ENCODE peak calls at places on chromosome 18, in eight cellular contexts. O, M, A, G, V, J, W and F are unnamed samples.

GRCh38 chr18:24230766-24231165 is 91.9 kb downstream of the CABYR start:
- DNase-seq in O (no peak), M (no peak), A (no peak), G (no peak), V (no peak), J (no peak), W (no peak), F (peak)

GRCh38 chr18:23136326-23137092 is 1.2 kb downstream of the CABLES1 start:
- DNase-seq in O (no peak), M (peak), A (peak), G (peak), V (no peak), J (no peak), W (peak), F (peak)

GRCh38 chr18:78295271-78295670 is 684.3 kb upstream of the SALL3 start:
- DNase-seq in O (no peak), M (no peak), A (no peak), G (no peak), V (no peak), J (no peak), W (no peak), F (no peak)

GRCh38 chr18:37176307-37176934 is 347.5 kb downstream of the KIAA1328 start:
- DNase-seq in O (no peak), M (no peak), A (no peak), G (no peak), V (no peak), J (no peak), W (no peak), F (no peak)

GRCh38 chr18:25425030-25425429 is 73.1 kb upstream of the ZNF521 start:
- DNase-seq in O (no peak), M (no peak), A (no peak), G (no peak), V (no peak), J (no peak), W (no peak), F (no peak)

GRCh38 chr18:78995740-78996395 is 16.2 kb downstream of the SALL3 start:
- DNase-seq in O (no peak), M (no peak), A (no peak), G (no peak), V (no peak), J (no peak), W (no peak), F (no peak)

GRCh38 chr18:74525741-74526140 is 8.6 kb upstream of the CNDP1 start:
- DNase-seq in O (no peak), M (no peak), A (no peak), G (no peak), V (no peak), J (no peak), W (no peak), F (no peak)

GRCh38 chr18:51193621-51194287 is 3.7 kb downstream of the MEX3C start:
- DNase-seq in O (no peak), M (no peak), A (no peak), G (no peak), V (no peak), J (no peak), W (no peak), F (no peak)

GRCh38 chr18:44654555-44654954 is 26.1 kb upstream of the SETBP1 start:
- DNase-seq in O (no peak), M (no peak), A (no peak), G (no peak), V (no peak), J (no peak), W (no peak), F (no peak)

GRCh38 chr18:12651651-12652050 is 6.3 kb downstream of the SPIRE1 start:
- DNase-seq in O (no peak), M (no peak), A (no peak), G (no peak), V (no peak), J (no peak), W (peak), F (no peak)

GRCh38 chr18:10851824-10852225 is 297.5 kb downstream of the PIEZO2 start:
- DNase-seq in O (no peak), M (no peak), A (no peak), G (peak), V (no peak), J (peak), W (peak), F (no peak)

GRCh38 chr18:54358495-54358793 is 738 bp downstream of the C18orf54 start:
- DNase-seq in O (no peak), M (no peak), A (peak), G (no peak), V (no peak), J (peak), W (no peak), F (no peak)

GRCh38 chr18:78875268-78875997 is 104.2 kb upstream of the SALL3 start:
- DNase-seq in O (no peak), M (no peak), A (no peak), G (no peak), V (no peak), J (no peak), W (peak), F (no peak)

GRCh38 chr18:8959551-8960135 is 142.9 kb upstream of the NDUFV2 start:
- DNase-seq in O (no peak), M (no peak), A (no peak), G (no peak), V (no peak), J (no peak), W (peak), F (no peak)

GRCh38 chr18:55343396-55344073 is 244.5 kb downstream of the TCF4 start:
- DNase-seq in O (no peak), M (no peak), A (no peak), G (no peak), V (no peak), J (no peak), W (no peak), F (no peak)

GRCh38 chr18:55900380-55900779 is 312.4 kb upstream of the TCF4 start:
- DNase-seq in O (no peak), M (no peak), A (no peak), G (no peak), V (no peak), J (no peak), W (no peak), F (no peak)

GRCh38 chr18:36595818-36596215 is 233.0 kb downstream of the TPGS2 start:
- DNase-seq in O (no peak), M (no peak), A (no peak), G (no peak), V (no peak), J (no peak), W (no peak), F (no peak)

GRCh38 chr18:22932885-22933205 is 283 bp upstream of the RBBP8 start:
- DNase-seq in O (no peak), M (no peak), A (no peak), G (no peak), V (no peak), J (no peak), W (no peak), F (no peak)

GRCh38 chr18:57023483-57023882 is 123.4 kb upstream of the BOD1L2 start:
- DNase-seq in O (no peak), M (no peak), A (no peak), G (no peak), V (no peak), J (no peak), W (no peak), F (no peak)

GRCh38 chr18:76766429-76766828 is 55.9 kb upstream of the ZNF236 start:
- DNase-seq in O (no peak), M (no peak), A (no peak), G (no peak), V (no peak), J (no peak), W (no peak), F (no peak)

DNA sequence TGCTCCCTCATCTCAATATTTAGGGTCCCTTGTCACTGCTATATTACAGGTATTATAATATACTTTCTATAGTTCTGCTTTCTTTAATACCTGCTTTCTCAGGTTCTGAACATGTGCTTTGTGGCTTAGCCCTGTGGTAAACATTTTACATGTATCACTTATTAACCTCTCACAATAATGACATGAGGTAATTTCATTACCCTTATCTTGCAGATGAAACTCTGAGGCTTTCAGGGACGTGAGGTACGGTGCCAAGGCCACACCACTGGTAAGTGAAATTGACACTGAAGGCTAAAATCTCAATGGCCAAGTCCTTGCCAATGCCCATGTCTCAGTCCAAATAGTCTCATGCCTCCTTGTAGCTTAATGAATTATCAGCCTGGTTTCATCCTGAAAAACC is 21.7 kb downstream of the LINC00305 start:
- DNase-seq in O (no peak), M (no peak), A (no peak), G (no peak), V (no peak), J (no peak), W (no peak), F (no peak)
- H3K27ac ChIP-seq in O (no peak), M (no peak), A (no peak), G (no peak), V (no peak), J (no peak), W (no peak), F (no peak)

DNA sequence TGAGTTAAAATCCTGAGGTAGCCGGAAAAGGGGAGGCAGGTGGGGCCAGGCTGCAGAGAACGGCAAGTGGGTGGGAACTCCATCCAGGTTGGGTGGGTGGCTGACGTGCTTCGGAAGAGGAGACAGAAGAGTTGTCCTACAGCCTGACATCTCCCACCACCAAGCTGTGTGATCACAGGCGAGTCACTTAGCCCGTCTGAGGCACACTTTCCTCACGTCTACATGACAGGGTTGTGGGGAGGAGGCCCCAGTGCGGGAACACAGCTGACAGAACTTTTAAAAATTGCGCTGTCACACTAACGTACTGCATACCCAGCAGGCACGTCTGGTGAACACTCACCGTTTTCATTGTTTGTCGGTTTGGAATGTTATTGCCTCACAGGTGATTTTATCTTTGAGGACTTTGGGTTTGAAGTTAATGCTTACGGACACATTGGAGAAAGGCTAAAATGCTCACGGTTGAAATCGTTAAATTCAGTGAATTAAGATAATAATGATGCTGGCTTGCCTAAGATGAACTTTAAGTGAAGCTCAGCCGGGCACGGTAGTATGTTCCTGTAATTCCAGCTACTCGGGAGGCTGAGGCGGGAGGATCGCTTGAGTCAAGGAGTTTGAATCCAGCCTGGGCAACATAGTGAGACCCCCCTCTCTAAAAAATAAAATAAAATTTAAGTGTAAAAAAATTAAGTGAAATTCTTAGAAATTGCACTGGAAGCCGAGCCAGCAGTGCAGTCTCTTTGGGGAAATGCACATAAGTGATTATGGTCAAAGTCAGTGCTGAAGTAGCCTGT is 8.9 kb downstream of the EMILIN2 start:
- DNase-seq in O (no peak), M (no peak), A (no peak), G (no peak), V (no peak), J (no peak), W (no peak), F (no peak)
- H3K27ac ChIP-seq in O (no peak), M (no peak), A (peak), G (no peak), V (no peak), J (no peak), W (no peak), F (no peak)

DNA sequence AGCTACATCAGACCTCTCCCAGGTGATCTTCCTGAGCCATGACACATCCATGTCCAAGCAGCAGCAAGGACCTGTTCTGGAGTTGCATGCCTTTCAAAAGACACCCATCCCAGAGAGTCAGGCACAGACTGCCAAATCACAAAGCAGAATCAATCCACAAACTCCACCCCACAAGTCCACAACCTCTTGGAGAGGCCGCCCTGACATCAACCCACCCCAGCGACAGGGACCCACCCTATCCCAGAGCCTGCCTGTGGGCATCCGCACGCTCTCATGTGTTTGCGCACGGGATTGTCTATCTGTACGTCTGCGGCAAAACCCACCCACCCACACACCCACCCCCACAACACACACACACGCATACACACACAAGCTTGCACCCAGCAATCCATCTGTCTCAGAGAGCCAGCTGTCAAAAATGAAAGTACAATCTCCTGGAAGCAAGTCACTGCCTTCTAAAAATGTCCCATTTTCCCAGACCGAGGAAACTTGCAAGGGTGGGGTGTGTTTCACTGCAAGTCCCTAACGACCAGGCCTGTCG is 11.9 kb downstream of the SMAD7 start:
- DNase-seq in O (no peak), M (no peak), A (no peak), G (no peak), V (no peak), J (no peak), W (no peak), F (no peak)
- H3K27ac ChIP-seq in O (no peak), M (peak), A (peak), G (no peak), V (no peak), J (peak), W (no peak), F (peak)

GRCh38 chr18:75625966-75626365 is 198.5 kb upstream of the SMIM21 start:
- DNase-seq in O (no peak), M (no peak), A (no peak), G (no peak), V (no peak), J (no peak), W (no peak), F (no peak)

DNA sequence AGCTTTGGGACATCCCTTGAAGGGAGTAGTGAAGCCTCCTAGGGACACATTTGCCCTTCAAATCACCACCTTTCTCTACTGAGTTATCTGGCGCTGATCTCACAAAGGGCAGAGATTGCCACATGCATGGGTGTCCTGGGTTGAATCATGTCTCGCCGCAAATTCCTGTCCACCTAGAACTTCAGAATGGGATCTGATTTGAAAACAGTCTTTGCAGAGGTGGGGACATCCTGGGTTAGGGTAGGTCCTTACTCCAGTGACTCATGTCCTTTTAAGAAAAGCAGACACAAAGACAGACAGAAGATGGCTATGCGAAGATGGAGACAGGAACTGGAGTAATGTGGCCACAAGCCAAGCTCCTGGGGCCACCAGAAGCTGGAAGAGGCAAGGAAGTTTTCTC is 197.3 kb upstream of the SMIM21 start:
- DNase-seq in O (no peak), M (no peak), A (no peak), G (no peak), V (no peak), J (no peak), W (no peak), F (no peak)
- H3K27ac ChIP-seq in O (no peak), M (no peak), A (no peak), G (no peak), V (no peak), J (no peak), W (no peak), F (no peak)

GRCh38 chr18:80189197-80189865 is 58.0 kb downstream of the PARD6G start:
- DNase-seq in O (no peak), M (no peak), A (no peak), G (no peak), V (no peak), J (no peak), W (no peak), F (no peak)

GRCh38 chr18:80191907-80192652 is 55.2 kb downstream of the PARD6G start:
- DNase-seq in O (no peak), M (no peak), A (no peak), G (no peak), V (no peak), J (no peak), W (no peak), F (no peak)

GRCh38 chr18:80191264-80191663 is 56.0 kb downstream of the PARD6G start:
- DNase-seq in O (no peak), M (no peak), A (no peak), G (no peak), V (no peak), J (no peak), W (no peak), F (no peak)

GRCh38 chr18:80188643-80189010 is 58.7 kb downstream of the PARD6G start:
- DNase-seq in O (no peak), M (no peak), A (no peak), G (no peak), V (no peak), J (no peak), W (no peak), F (no peak)

DNA sequence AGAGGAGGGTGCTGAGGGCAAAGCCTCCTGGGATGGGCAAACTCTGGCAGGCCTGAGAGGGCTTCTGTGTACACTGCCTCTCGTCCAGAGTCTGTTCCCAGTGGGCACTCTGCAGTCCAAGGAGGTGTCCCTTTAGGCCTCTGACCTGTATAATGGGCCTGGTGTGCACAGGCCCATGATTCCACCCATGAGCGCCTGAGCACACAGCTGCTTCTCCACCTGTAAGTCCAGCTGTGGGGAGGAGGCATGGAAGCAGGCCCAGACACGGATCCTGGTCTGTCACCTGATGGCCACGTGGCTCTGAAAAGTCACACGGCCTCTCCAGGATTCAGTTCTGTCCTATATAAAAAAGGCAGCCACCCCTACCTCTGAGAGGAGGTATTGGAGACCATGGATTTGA is 57.0 kb downstream of the PARD6G start:
- DNase-seq in O (no peak), M (no peak), A (no peak), G (no peak), V (no peak), J (no peak), W (no peak), F (no peak)
- H3K27ac ChIP-seq in O (no peak), M (no peak), A (no peak), G (no peak), V (no peak), J (no peak), W (no peak), F (no peak)

DNA sequence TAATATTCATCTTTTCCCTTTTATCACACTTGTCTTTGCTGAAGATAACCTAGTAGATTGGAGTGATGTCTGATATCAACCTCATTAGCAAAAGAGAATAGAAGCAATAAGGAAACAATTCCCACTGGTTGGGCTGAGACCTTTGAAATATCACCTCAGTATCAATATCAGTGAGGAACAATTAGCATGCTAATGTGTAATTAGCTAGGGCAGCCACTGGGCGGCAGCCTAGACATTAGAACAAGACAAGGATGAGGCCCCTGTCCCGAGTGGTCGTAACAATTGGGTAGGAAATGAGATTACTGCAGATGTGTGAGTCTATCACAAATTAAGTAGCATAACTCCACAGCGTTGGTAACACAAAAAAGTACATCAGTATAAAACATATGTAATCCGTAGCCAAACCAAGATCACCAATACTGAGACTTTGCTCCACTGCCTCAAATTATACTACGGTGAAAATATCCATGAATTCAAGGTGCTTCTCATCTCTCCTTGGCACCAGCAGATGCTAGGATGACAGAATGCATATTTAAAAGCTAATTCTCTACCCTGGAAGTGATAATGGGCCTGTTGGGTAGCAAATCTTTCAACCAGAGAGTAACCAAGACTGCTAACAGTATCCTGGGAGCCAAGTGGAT is 99.1 kb downstream of the ALPK2 start:
- DNase-seq in O (peak), M (peak), A (peak), G (peak), V (peak), J (peak), W (peak), F (peak)
- H3K27ac ChIP-seq in O (no peak), M (no peak), A (no peak), G (no peak), V (no peak), J (peak), W (no peak), F (no peak)